ENCODE peak calls at places on chromosomes 3 and 15, in four cellular contexts. F is neuronal stem cell; D is CD4-positive, CD25-positive, alpha-beta regulatory T cell; L is transverse colon. W is an unnamed sample.

GRCh38 chr3:144375122-144375521 is 403.5 kb downstream of the DIPK2A start:
- DNase-seq in D (no peak), L (no peak), F (no peak), W (no peak)

GRCh38 chr3:154431043-154431442 is 1.1 kb upstream of the GPR149 start:
- DNase-seq in L (no peak), D (no peak), F (no peak), W (no peak)

GRCh38 chr3:124260206-124260915 is 268.4 kb upstream of the ROPN1 start:
- DNase-seq in D (no peak), L (no peak), F (no peak), W (no peak)

GRCh38 chr3:9897408-9898372 is 5.0 kb upstream of the IL17RE start:
- DNase-seq in F (no peak), D (no peak), L (peak; percentile 67), W (peak; percentile 67)

GRCh38 chr3:159977295-159977694 is 11.3 kb upstream of the IL12A start:
- DNase-seq in F (no peak), D (no peak), L (no peak), W (no peak)

GRCh38 chr15:65930134-65930533 is 60.8 kb downstream of the RAB11A start:
- DNase-seq in L (no peak), F (no peak), D (no peak), W (no peak)

GRCh38 chr3:13852638-13853009 is 27.2 kb downstream of the WNT7A start:
- DNase-seq in D (no peak), F (no peak), L (no peak), W (no peak)

GRCh38 chr15:62440731-62441130 is 275.6 kb upstream of the C2CD4B start:
- DNase-seq in D (no peak), F (no peak), L (no peak), W (no peak)

GRCh38 chr3:129908417-129908816 is 14.9 kb upstream of the TMCC1 start:
- DNase-seq in F (no peak), L (no peak), D (no peak), W (no peak)
- H3K9me3 ChIP-seq in F (no peaks in the 10 kb centered on the region), L (peaks cover 25% of the 10 kb centered on the region), D (peaks cover 8% of the 10 kb centered on the region), W (peaks cover 21% of the 10 kb centered on the region)

GRCh38 chr15:23629234-23629805 is 18.3 kb downstream of the MAGEL2 start:
- DNase-seq in D (no peak), L (no peak), F (no peak), W (no peak)
- H3K9me3 ChIP-seq in D (no peaks in the 10 kb centered on the region), L (no peaks in the 10 kb centered on the region), F (peaks cover 4% of the 10 kb centered on the region), W (no peaks in the 10 kb centered on the region)

GRCh38 chr15:22239806-22240180 is 159.5 kb downstream of the OR4M2 start:
- DNase-seq in D (no peak), F (no peak), L (no peak), W (no peak)

GRCh38 chr15:22232675-22233074 is 152.3 kb downstream of the OR4M2 start:
- DNase-seq in L (no peak), F (no peak), D (no peak), W (no peak)

GRCh38 chr15:22240403-22240802 is 160.1 kb downstream of the OR4M2 start:
- DNase-seq in F (no peak), D (no peak), L (no peak), W (no peak)

GRCh38 chr15:22237891-22238275 is 157.6 kb downstream of the OR4M2 start:
- DNase-seq in D (no peak), L (no peak), F (no peak), W (no peak)

DNA sequence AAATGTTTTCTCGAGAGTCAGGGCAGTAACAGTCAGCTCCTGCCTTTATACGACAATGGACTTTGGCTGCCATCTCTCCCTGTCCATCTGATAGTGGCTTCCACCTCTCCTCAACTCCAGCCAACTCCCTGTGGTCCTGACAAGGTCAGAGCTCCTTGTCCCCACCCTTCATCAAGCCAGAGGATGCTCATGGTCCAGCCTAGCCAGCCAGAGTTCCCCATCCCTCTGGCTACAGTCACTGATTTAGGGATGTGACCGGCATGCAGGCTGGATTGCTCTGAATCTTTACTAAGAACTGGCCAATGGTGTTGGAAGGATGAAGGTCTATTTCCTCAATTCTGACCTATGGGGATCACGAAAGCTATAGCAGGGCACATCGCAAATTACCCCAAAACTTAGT is 156.1 kb downstream of the OR4M2 start:
- DNase-seq in D (no peak), L (no peak), F (no peak), W (no peak)
- H3K9me3 ChIP-seq in D (no peaks in the 10 kb centered on the region), L (no peaks in the 10 kb centered on the region), F (peaks cover 26% of the 10 kb centered on the region), W (no peaks in the 10 kb centered on the region)

GRCh38 chr15:95208071-95208470 is 976.7 kb downstream of the MCTP2 start:
- DNase-seq in L (no peak), F (no peak), D (no peak), W (no peak)

GRCh38 chr15:95205101-95205500 is 973.7 kb downstream of the MCTP2 start:
- DNase-seq in F (no peak), D (no peak), L (no peak), W (no peak)

DNA sequence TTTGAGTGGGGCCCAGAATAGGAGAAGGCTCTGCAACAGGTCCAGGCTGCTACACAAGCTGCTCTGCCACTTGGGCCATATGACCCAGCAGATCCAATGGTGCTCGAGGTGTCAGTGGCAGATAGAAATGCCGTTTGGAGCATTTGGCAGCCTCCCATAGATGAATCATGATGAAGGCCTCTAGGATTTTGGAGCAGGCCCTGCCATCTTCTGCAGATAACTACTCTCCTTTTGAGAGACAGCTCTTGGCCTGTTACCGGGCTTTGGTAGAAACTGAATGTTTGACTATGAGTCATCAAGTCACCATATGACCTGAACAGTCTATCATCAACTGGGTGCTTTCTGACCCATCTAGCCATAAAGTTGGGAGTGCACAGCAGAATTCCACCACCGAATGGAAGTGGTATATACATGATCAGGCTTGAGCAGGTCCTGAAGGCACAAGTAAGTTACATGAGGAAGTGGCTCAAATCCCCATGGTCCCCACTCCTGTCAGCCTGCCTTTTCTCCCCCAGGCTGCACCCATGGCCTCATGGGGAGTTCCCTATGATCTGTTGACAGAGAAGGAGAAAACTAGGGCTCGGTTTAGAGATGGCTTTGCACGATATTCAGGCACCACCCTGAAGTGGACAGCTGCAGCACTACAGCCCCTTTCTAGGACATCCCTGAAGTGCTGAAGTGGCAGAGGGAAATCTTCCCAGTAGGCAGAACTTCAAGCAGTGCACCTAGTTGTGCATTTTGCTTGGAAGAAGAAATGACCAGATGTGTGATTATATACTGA is 971.4 kb downstream of the MCTP2 start:
- DNase-seq in F (no peak), L (no peak), D (no peak), W (no peak)
- H3K9me3 ChIP-seq in F (peaks cover 2% of the 10 kb centered on the region), L (no peaks in the 10 kb centered on the region), D (peaks cover 5% of the 10 kb centered on the region), W (peaks cover 24% of the 10 kb centered on the region)

DNA sequence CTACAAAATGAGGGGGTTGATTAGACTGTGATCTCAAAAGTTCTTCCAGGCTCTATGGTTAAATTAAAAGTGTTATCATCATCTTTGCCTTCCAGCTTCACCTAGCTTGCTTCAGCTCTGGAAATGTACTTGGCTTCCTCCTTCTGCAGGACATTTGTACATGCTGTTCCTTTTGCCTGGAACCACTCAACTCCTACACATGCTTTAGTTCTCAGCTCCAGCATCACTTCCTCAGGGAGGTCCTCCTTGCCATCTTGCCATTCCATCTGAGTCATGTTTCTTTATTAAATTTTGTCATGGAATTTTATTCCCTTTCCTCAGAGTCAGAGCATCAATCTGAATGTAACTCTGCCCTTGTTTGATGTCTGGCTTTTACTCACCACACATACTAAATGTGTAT is 158.6 kb upstream of the FEZF2 start:
- DNase-seq in D (no peak), F (no peak), L (no peak), W (no peak)
- H3K9me3 ChIP-seq in D (no peaks in the 10 kb centered on the region), F (no peaks in the 10 kb centered on the region), L (no peaks in the 10 kb centered on the region), W (no peaks in the 10 kb centered on the region)

DNA sequence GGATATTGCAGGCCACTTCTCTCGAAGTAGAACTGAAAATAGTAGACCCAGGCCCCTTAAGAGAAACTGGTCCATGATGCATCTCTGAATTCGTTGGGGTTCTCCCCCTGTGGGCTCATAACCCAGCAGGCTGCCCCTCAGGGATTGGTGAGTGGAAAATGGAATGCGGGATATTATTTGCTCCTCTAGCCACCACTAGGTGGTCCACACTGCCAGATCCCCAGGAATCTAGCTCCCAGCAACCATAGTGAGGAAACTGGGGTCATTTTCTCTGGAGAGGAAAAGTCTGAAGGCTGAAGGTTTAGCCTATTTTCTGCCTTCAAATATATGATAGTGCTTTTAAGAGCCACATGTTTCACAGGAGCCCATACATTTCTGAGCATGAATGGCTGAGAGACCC is 6.7 kb downstream of the CX3CR1 start:
- DNase-seq in L (no peak), D (no peak), F (no peak), W (no peak)
- H3K9me3 ChIP-seq in L (no peaks in the 10 kb centered on the region), D (no peaks in the 10 kb centered on the region), F (no peaks in the 10 kb centered on the region), W (no peaks in the 10 kb centered on the region)

W was measured in breast epithelium.